ENCODE peak calls at places on chromosome 15, in eight cellular contexts. One of them, this sample, is unnamed.

GRCh38 chr15:58038426-58039106 is 26.9 kb downstream of the ALDH1A2 start:
- DNase-seq in AG09319: no peak
- DNase-seq in astrocyte of the spinal cord: peak
- DNase-seq in BE2C: no peak
- DNase-seq in tibial nerve: no peak
- DNase-seq in esophagus muscularis mucosa: no peak
- DNase-seq in lower leg skin: no peak
- DNase-seq in fibroblast of lung: peak
- DNase-seq in this sample: no peak

GRCh38 chr15:83582386-83582785 is 71.5 kb upstream of the ADAMTSL3 start:
- DNase-seq in AG09319: no peak
- DNase-seq in astrocyte of the spinal cord: no peak
- DNase-seq in BE2C: no peak
- DNase-seq in tibial nerve: no peak
- DNase-seq in esophagus muscularis mucosa: no peak
- DNase-seq in lower leg skin: no peak
- DNase-seq in fibroblast of lung: peak
- DNase-seq in this sample: no peak

GRCh38 chr15:57461541-57461940 is 85.2 kb downstream of the CGNL1 start:
- DNase-seq in AG09319: no peak
- DNase-seq in astrocyte of the spinal cord: no peak
- DNase-seq in BE2C: no peak
- DNase-seq in tibial nerve: no peak
- DNase-seq in esophagus muscularis mucosa: no peak
- DNase-seq in lower leg skin: no peak
- DNase-seq in fibroblast of lung: no peak
- DNase-seq in this sample: no peak

GRCh38 chr15:70095387-70096214 is 2.1 kb downstream of the TLE3 start:
- DNase-seq in AG09319: no peak
- DNase-seq in astrocyte of the spinal cord: no peak
- DNase-seq in BE2C: peak
- DNase-seq in tibial nerve: no peak
- DNase-seq in esophagus muscularis mucosa: no peak
- DNase-seq in lower leg skin: peak
- DNase-seq in fibroblast of lung: no peak
- DNase-seq in this sample: no peak

GRCh38 chr15:51828621-51829359 is 663 bp upstream of the TMOD3 start:
- DNase-seq in AG09319: no peak
- DNase-seq in astrocyte of the spinal cord: no peak
- DNase-seq in BE2C: no peak
- DNase-seq in tibial nerve: no peak
- DNase-seq in esophagus muscularis mucosa: no peak
- DNase-seq in lower leg skin: no peak
- DNase-seq in fibroblast of lung: peak
- DNase-seq in this sample: no peak

GRCh38 chr15:40915679-40916078 is 13.5 kb upstream of the DLL4 start:
- DNase-seq in AG09319: no peak
- DNase-seq in astrocyte of the spinal cord: no peak
- DNase-seq in BE2C: peak
- DNase-seq in tibial nerve: no peak
- DNase-seq in esophagus muscularis mucosa: no peak
- DNase-seq in lower leg skin: no peak
- DNase-seq in fibroblast of lung: no peak
- DNase-seq in this sample: no peak

GRCh38 chr15:41773729-41774061 is 589 bp upstream of the MAPKBP1 start:
- DNase-seq in AG09319: no peak
- DNase-seq in astrocyte of the spinal cord: no peak
- DNase-seq in BE2C: no peak
- DNase-seq in tibial nerve: no peak
- DNase-seq in esophagus muscularis mucosa: no peak
- DNase-seq in lower leg skin: no peak
- DNase-seq in fibroblast of lung: no peak
- DNase-seq in this sample: no peak

GRCh38 chr15:101368086-101368780 is 73.2 kb upstream of the SNRPA1 start:
- DNase-seq in AG09319: no peak
- DNase-seq in astrocyte of the spinal cord: no peak
- DNase-seq in BE2C: no peak
- DNase-seq in tibial nerve: no peak
- DNase-seq in esophagus muscularis mucosa: no peak
- DNase-seq in lower leg skin: no peak
- DNase-seq in fibroblast of lung: no peak
- DNase-seq in this sample: no peak

GRCh38 chr15:65535192-65535591 is 4.9 kb downstream of the HACD3 start:
- DNase-seq in AG09319: no peak
- DNase-seq in astrocyte of the spinal cord: no peak
- DNase-seq in BE2C: no peak
- DNase-seq in tibial nerve: no peak
- DNase-seq in esophagus muscularis mucosa: no peak
- DNase-seq in lower leg skin: no peak
- DNase-seq in fibroblast of lung: peak
- DNase-seq in this sample: no peak

GRCh38 chr15:101451192-101451799 is 38.2 kb downstream of the PCSK6 start:
- DNase-seq in AG09319: peak
- DNase-seq in astrocyte of the spinal cord: no peak
- DNase-seq in BE2C: peak
- DNase-seq in tibial nerve: peak
- DNase-seq in esophagus muscularis mucosa: no peak
- DNase-seq in lower leg skin: no peak
- DNase-seq in fibroblast of lung: peak
- DNase-seq in this sample: no peak

GRCh38 chr15:27865323-27865922 is 233.7 kb downstream of the OCA2 start:
- DNase-seq in AG09319: no peak
- DNase-seq in astrocyte of the spinal cord: no peak
- DNase-seq in BE2C: no peak
- DNase-seq in tibial nerve: no peak
- DNase-seq in esophagus muscularis mucosa: peak
- DNase-seq in lower leg skin: no peak
- DNase-seq in fibroblast of lung: no peak
- DNase-seq in this sample: peak

GRCh38 chr15:32861741-32862140 is 143.9 kb downstream of the GREM1 start:
- DNase-seq in AG09319: peak
- DNase-seq in astrocyte of the spinal cord: peak
- DNase-seq in BE2C: peak
- DNase-seq in tibial nerve: no peak
- DNase-seq in esophagus muscularis mucosa: no peak
- DNase-seq in lower leg skin: no peak
- DNase-seq in fibroblast of lung: peak
- DNase-seq in this sample: peak

GRCh38 chr15:70494861-70495571 is 268.3 kb downstream of the UACA start:
- DNase-seq in AG09319: peak
- DNase-seq in astrocyte of the spinal cord: peak
- DNase-seq in BE2C: no peak
- DNase-seq in tibial nerve: no peak
- DNase-seq in esophagus muscularis mucosa: no peak
- DNase-seq in lower leg skin: no peak
- DNase-seq in fibroblast of lung: peak
- DNase-seq in this sample: no peak

GRCh38 chr15:65940618-65940909 is 71.3 kb downstream of the RAB11A start:
- DNase-seq in AG09319: no peak
- DNase-seq in astrocyte of the spinal cord: no peak
- DNase-seq in BE2C: no peak
- DNase-seq in tibial nerve: no peak
- DNase-seq in esophagus muscularis mucosa: no peak
- DNase-seq in lower leg skin: no peak
- DNase-seq in fibroblast of lung: peak
- DNase-seq in this sample: no peak

GRCh38 chr15:98737721-98738120 is 89.4 kb downstream of the IGF1R start:
- DNase-seq in AG09319: no peak
- DNase-seq in astrocyte of the spinal cord: no peak
- DNase-seq in BE2C: no peak
- DNase-seq in tibial nerve: no peak
- DNase-seq in esophagus muscularis mucosa: no peak
- DNase-seq in lower leg skin: no peak
- DNase-seq in fibroblast of lung: no peak
- DNase-seq in this sample: no peak

GRCh38 chr15:89812126-89812846 is 2.4 kb downstream of the ANPEP start:
- DNase-seq in AG09319: no peak
- DNase-seq in astrocyte of the spinal cord: peak
- DNase-seq in BE2C: no peak
- DNase-seq in tibial nerve: peak
- DNase-seq in esophagus muscularis mucosa: no peak
- DNase-seq in lower leg skin: peak
- DNase-seq in fibroblast of lung: no peak
- DNase-seq in this sample: no peak

GRCh38 chr15:41896566-41896965 is 2.7 kb upstream of the SPTBN5 start:
- DNase-seq in AG09319: no peak
- DNase-seq in astrocyte of the spinal cord: no peak
- DNase-seq in BE2C: no peak
- DNase-seq in tibial nerve: no peak
- DNase-seq in esophagus muscularis mucosa: no peak
- DNase-seq in lower leg skin: no peak
- DNase-seq in fibroblast of lung: no peak
- DNase-seq in this sample: no peak

DNA sequence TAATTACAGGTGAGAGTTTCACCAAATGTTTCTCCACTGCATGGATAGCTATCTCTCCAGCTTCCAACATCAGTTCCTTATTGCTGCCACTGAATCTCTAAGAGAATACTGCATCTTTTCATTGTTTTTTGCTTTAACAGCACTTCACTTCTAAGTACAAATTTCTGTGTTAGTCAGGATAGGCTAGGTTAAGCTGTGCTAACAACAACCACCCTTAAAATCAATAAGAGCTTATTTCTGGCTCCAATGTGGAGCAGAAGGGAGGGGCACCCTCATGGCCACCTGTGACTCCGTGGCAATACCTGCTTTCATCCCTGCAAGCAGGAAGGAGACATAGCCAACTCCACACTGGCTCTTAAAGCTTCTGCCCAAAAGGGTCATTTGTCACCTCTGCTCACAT is 36.4 kb upstream of the CORO2B start:
- DNase-seq in AG09319: no peak
- DNase-seq in astrocyte of the spinal cord: no peak
- DNase-seq in BE2C: no peak
- DNase-seq in tibial nerve: no peak
- DNase-seq in esophagus muscularis mucosa: no peak
- DNase-seq in lower leg skin: no peak
- DNase-seq in fibroblast of lung: no peak
- DNase-seq in this sample: no peak
- TF ChIP-seq CTCF in AG09319: no peak
- TF ChIP-seq CTCF in astrocyte of the spinal cord: no peak
- TF ChIP-seq CTCF in BE2C: no peak
- TF ChIP-seq CTCF in tibial nerve: no peak
- TF ChIP-seq CTCF in esophagus muscularis mucosa: no peak
- TF ChIP-seq CTCF in lower leg skin: no peak
- TF ChIP-seq CTCF in fibroblast of lung: no peak
- TF ChIP-seq CTCF in this sample: no peak

DNA sequence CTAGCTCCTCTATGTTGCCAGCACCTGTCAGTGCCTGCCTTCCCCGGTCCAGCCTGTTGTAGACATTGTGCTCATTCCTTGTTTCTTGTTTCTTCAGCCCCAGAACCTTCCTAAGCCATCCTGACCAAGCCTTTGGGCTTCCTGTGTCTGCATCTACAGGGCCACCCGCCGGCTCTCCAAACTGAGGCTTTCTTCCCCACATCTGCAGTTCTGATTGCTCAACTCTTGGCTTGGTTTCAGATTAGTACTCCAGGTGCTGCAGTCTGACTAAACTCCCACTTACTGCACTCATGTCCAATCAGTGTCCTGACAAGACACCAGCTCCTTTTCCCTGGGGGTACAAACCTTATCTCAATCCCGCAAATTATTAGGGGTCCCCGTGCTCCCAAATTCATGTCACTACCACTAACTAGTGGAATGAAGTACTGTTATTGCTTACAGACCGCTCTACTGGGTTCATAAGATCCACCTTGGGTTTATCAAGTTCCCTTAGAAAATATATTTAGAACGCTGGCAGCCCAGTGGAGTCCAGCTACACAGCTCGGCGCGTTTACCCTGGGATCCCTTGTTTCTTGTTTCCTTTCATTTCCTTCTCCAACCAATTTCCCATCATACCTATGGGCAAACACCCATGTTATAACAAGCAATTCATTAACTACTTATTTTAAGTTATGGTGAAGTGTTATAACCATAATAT is 114.2 kb upstream of the TJP1 start:
- DNase-seq in AG09319: no peak
- DNase-seq in astrocyte of the spinal cord: no peak
- DNase-seq in BE2C: no peak
- DNase-seq in tibial nerve: no peak
- DNase-seq in esophagus muscularis mucosa: no peak
- DNase-seq in lower leg skin: no peak
- DNase-seq in fibroblast of lung: peak
- DNase-seq in this sample: no peak
- TF ChIP-seq CTCF in AG09319: no peak
- TF ChIP-seq CTCF in astrocyte of the spinal cord: no peak
- TF ChIP-seq CTCF in BE2C: no peak
- TF ChIP-seq CTCF in tibial nerve: no peak
- TF ChIP-seq CTCF in esophagus muscularis mucosa: no peak
- TF ChIP-seq CTCF in lower leg skin: no peak
- TF ChIP-seq CTCF in fibroblast of lung: no peak
- TF ChIP-seq CTCF in this sample: no peak

GRCh38 chr15:31200735-31201151 is 99.2 kb upstream of the TRPM1 start:
- DNase-seq in AG09319: no peak
- DNase-seq in astrocyte of the spinal cord: peak
- DNase-seq in BE2C: peak
- DNase-seq in tibial nerve: peak
- DNase-seq in esophagus muscularis mucosa: no peak
- DNase-seq in lower leg skin: peak
- DNase-seq in fibroblast of lung: peak
- DNase-seq in this sample: no peak
- TF ChIP-seq CTCF in AG09319: peak
- TF ChIP-seq CTCF in astrocyte of the spinal cord: peak
- TF ChIP-seq CTCF in BE2C: peak
- TF ChIP-seq CTCF in tibial nerve: peak
- TF ChIP-seq CTCF in esophagus muscularis mucosa: peak
- TF ChIP-seq CTCF in lower leg skin: no peak
- TF ChIP-seq CTCF in fibroblast of lung: peak
- TF ChIP-seq CTCF in this sample: peak

GRCh38 chr15:34724486-34724885 is 30.3 kb downstream of the GJD2 start:
- DNase-seq in AG09319: no peak
- DNase-seq in astrocyte of the spinal cord: no peak
- DNase-seq in BE2C: no peak
- DNase-seq in tibial nerve: no peak
- DNase-seq in esophagus muscularis mucosa: no peak
- DNase-seq in lower leg skin: no peak
- DNase-seq in fibroblast of lung: no peak
- DNase-seq in this sample: no peak

GRCh38 chr15:34719883-34720148 is 35.0 kb downstream of the GJD2 start:
- DNase-seq in AG09319: no peak
- DNase-seq in astrocyte of the spinal cord: no peak
- DNase-seq in BE2C: no peak
- DNase-seq in tibial nerve: no peak
- DNase-seq in esophagus muscularis mucosa: no peak
- DNase-seq in lower leg skin: no peak
- DNase-seq in fibroblast of lung: no peak
- DNase-seq in this sample: no peak

GRCh38 chr15:34721157-34721801 is 33.5 kb downstream of the GJD2 start:
- DNase-seq in AG09319: no peak
- DNase-seq in astrocyte of the spinal cord: no peak
- DNase-seq in BE2C: no peak
- DNase-seq in tibial nerve: no peak
- DNase-seq in esophagus muscularis mucosa: no peak
- DNase-seq in lower leg skin: no peak
- DNase-seq in fibroblast of lung: no peak
- DNase-seq in this sample: no peak

GRCh38 chr15:34719051-34719882 is 35.5 kb downstream of the GJD2 start:
- DNase-seq in AG09319: no peak
- DNase-seq in astrocyte of the spinal cord: no peak
- DNase-seq in BE2C: no peak
- DNase-seq in tibial nerve: no peak
- DNase-seq in esophagus muscularis mucosa: no peak
- DNase-seq in lower leg skin: no peak
- DNase-seq in fibroblast of lung: no peak
- DNase-seq in this sample: no peak

GRCh38 chr15:34721802-34722795 is 32.7 kb downstream of the GJD2 start:
- DNase-seq in AG09319: peak
- DNase-seq in astrocyte of the spinal cord: peak
- DNase-seq in BE2C: peak
- DNase-seq in tibial nerve: peak
- DNase-seq in esophagus muscularis mucosa: no peak
- DNase-seq in lower leg skin: peak
- DNase-seq in fibroblast of lung: peak
- DNase-seq in this sample: peak
- TF ChIP-seq CTCF in AG09319: peak
- TF ChIP-seq CTCF in astrocyte of the spinal cord: no peak
- TF ChIP-seq CTCF in BE2C: peak
- TF ChIP-seq CTCF in tibial nerve: no peak
- TF ChIP-seq CTCF in esophagus muscularis mucosa: peak
- TF ChIP-seq CTCF in lower leg skin: no peak
- TF ChIP-seq CTCF in fibroblast of lung: peak
- TF ChIP-seq CTCF in this sample: no peak